ENCODE peak calls at places on chromosome 4, in six cellular contexts. F is kidney epithelial cell, Z is astrocyte of the spinal cord, A is body of pancreas, N is Calu3, H is GM13976. O is an unnamed sample.

GRCh38 chr4:69484011-69484410 is 11.7 kb downstream of the UGT2B4 start:
- DNase-seq in F (no peak), Z (no peak), A (no peak), N (no peak), H (no peak), O (no peak)

GRCh38 chr4:1318488-1319213 is 28.4 kb upstream of the UVSSA start:
- DNase-seq in F (no peak), Z (no peak), A (no peak), N (no peak), H (no peak), O (no peak)

GRCh38 chr4:76203541-76203940 is 10.1 kb downstream of the SCARB2 start:
- DNase-seq in F (no peak), Z (no peak), A (no peak), N (no peak), H (no peak), O (no peak)

GRCh38 chr4:153564630-153565525 is 98.7 kb downstream of the TMEM131L start:
- DNase-seq in F (peak; percentile 12), Z (no peak), A (peak; percentile 87), N (no peak), H (no peak), O (no peak)

GRCh38 chr4:26826721-26827120 is 33.9 kb upstream of the STIM2 start:
- DNase-seq in F (no peak), Z (peak; percentile 59), A (peak; percentile 83), N (peak; percentile 3), H (peak; percentile 55), O (peak; percentile 47)

GRCh38 chr4:85993641-85994040 is 366.2 kb downstream of the MAPK10 start:
- DNase-seq in F (no peak), Z (no peak), A (no peak), N (no peak), H (no peak), O (no peak)

GRCh38 chr4:152609460-152609859 is 70.3 kb downstream of the TMEM154 start:
- DNase-seq in F (no peak), Z (no peak), A (no peak), N (no peak), H (no peak), O (no peak)

GRCh38 chr4:143355540-143356217 is 19.0 kb downstream of the GAB1 start:
- DNase-seq in F (no peak), Z (no peak), A (no peak), N (no peak), H (no peak), O (no peak)

GRCh38 chr4:39745920-39746319 is 48.0 kb downstream of the UBE2K start:
- DNase-seq in F (no peak), Z (no peak), A (no peak), N (no peak), H (no peak), O (no peak)

GRCh38 chr4:158042591-158043030 is 130.2 kb downstream of the GASK1B start:
- DNase-seq in F (no peak), Z (peak; percentile 49), A (no peak), N (no peak), H (no peak), O (no peak)

GRCh38 chr4:177263818-177264217 is 45.9 kb upstream of the NEIL3 start:
- DNase-seq in F (no peak), Z (no peak), A (no peak), N (no peak), H (no peak), O (no peak)

GRCh38 chr4:60605651-60606354 is 594.3 kb upstream of the ADGRL3 start:
- DNase-seq in F (no peak), Z (peak; percentile 70), A (no peak), N (no peak), H (no peak), O (no peak)

GRCh38 chr4:75673959-75674328 is 733 bp upstream of the G3BP2 start:
- DNase-seq in F (no peak), Z (no peak), A (no peak), N (no peak), H (no peak), O (no peak)

DNA sequence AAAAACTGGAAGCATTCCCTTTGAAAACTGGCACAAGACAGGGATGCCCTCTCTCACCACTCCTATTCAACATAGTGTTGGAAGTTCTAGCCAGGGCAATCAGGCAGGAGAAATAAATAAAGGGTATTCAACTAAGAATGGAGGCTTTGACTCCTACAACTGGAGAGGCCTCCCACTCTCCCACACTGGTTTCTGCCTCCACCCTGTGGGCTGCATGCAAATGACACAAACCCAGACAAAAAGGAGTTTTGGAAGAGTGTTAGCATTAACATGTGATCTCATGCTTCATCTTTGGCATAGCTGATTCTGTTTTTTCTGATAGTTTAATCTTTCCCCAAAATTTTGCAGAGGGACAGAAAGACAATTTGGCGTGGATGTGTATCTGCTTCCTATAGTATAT is 80.8 kb upstream of the IQCM start:
- DNase-seq in F (no peak), Z (peak; percentile 50), A (no peak), N (peak; percentile 44), H (no peak), O (no peak)
- TF ChIP-seq CTCF in F (peak; percentile 74), Z (peak; percentile 71), A (no peak), N (no peak), H (no peak), O (no peak)

GRCh38 chr4:14868426-14868825 is 133.9 kb upstream of the CPEB2 start:
- DNase-seq in F (no peak), Z (no peak), A (no peak), N (no peak), H (no peak), O (no peak)
- TF ChIP-seq CTCF in F (no peak), Z (no peak), A (no peak), N (no peak), H (no peak), O (no peak)

DNA sequence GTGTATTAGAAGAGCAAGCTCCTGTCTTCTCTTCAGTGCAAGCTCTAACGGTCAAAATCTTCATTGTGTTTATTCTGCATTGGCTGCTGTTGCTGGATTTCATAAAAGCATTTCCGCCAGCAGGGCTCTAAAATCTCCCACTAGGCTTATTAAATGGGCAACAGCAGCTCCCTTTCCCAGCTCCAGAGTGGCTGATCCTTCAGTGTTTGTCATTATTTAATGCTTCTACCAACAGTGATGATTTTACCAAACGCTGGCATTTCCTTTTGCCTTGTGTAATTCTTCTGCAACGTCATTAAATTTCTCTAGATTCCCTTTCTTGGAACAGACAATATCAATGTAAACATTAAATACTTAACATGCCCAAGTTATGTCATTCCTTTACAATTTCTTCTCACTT is 20.1 kb downstream of the SLC7A11 start:
- DNase-seq in F (no peak), Z (peak; percentile 64), A (peak; percentile 35), N (no peak), H (no peak), O (no peak)
- TF ChIP-seq CTCF in F (no peak), Z (no peak), A (peak; percentile 29), N (no peak), H (no peak), O (no peak)

GRCh38 chr4:147054241-147054902 is 108.7 kb upstream of the TTC29 start:
- DNase-seq in F (no peak), Z (no peak), A (no peak), N (no peak), H (no peak), O (no peak)

GRCh38 chr4:147060171-147060931 is 114.7 kb upstream of the TTC29 start:
- DNase-seq in F (no peak), Z (peak; percentile 92), A (no peak), N (no peak), H (no peak), O (no peak)

GRCh38 chr4:147059064-147059731 is 113.5 kb upstream of the TTC29 start:
- DNase-seq in F (no peak), Z (no peak), A (no peak), N (no peak), H (no peak), O (no peak)

GRCh38 chr4:147057631-147057980 is 111.9 kb upstream of the TTC29 start:
- DNase-seq in F (no peak), Z (peak; percentile 81), A (no peak), N (no peak), H (no peak), O (no peak)

GRCh38 chr4:147056951-147057630 is 111.4 kb upstream of the TTC29 start:
- DNase-seq in F (peak; percentile 16), Z (peak; percentile 56), A (no peak), N (no peak), H (no peak), O (no peak)
- TF ChIP-seq CTCF in F (peak; percentile 35), Z (peak; percentile 39), A (no peak), N (no peak), H (no peak), O (no peak)

GRCh38 chr4:148154769-148155168 is 287.4 kb downstream of the NR3C2 start:
- DNase-seq in F (no peak), Z (no peak), A (no peak), N (no peak), H (no peak), O (no peak)

GRCh38 chr4:148151797-148152196 is 290.4 kb downstream of the NR3C2 start:
- DNase-seq in F (no peak), Z (no peak), A (no peak), N (no peak), H (no peak), O (no peak)

DNA sequence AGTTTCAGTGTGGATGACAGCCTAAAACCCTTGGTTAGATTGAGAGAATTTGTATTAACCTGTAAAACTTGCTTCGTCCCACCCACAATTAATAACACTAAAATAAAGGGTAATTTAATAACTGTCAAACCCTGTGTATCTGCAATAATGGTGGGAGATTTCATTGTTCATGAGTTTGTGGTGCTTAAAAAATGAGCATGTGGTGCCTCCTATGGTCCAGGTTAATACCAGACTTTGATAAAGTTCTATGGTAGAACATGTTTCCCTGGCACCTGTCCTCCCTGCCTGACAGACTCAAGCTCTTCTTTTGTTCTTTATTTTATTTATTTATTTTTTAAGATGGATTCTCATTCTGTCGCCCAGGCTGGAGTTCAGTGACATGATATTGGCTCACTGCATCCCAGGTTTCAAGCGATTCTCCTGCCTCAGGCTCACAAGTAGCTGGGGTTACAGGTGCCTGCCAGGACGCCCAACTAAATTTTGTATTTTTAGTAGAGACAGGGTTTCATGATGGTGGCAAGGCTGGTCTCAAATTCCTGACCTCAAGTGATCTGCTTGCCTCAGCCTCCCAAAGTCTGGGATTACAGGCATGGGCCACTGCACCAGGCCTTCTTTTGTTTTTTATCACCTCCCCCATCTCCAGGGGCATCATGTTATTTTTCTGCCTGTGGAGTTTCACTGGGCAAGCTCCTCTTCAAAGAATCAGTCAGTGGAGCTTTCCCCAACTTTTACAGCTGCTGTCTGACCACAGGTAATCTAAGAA is 289.2 kb downstream of the NR3C2 start:
- DNase-seq in F (no peak), Z (no peak), A (no peak), N (no peak), H (no peak), O (no peak)
- TF ChIP-seq CTCF in F (no peak), Z (no peak), A (no peak), N (no peak), H (no peak), O (no peak)

O was measured in activated B cell treated with CpG ODN at 0.5 μM for 24 hours.